ENCODE peak calls at places on chromosome 16, in five cellular contexts. One of them, this sample, is unnamed.

GRCh38 chr16:13953501-13953900 is 33.5 kb downstream of the ERCC4 start:
- DNase-seq in cardiac muscle cell: no peak
- DNase-seq in PC-3: no peak
- DNase-seq in fibroblast of lung: no peak
- DNase-seq in body of pancreas: no peak
- DNase-seq in this sample: no peak

GRCh38 chr16:65833171-65833871 is 533.2 kb upstream of the CDH5 start:
- DNase-seq in body of pancreas: peak; percentile 29
- DNase-seq in cardiac muscle cell: peak; percentile 83
- DNase-seq in PC-3: peak; percentile 69
- DNase-seq in fibroblast of lung: peak; percentile 84
- DNase-seq in this sample: peak; percentile 11

GRCh38 chr16:87635541-87636049 is 33.3 kb downstream of the JPH3 start:
- DNase-seq in cardiac muscle cell: peak; percentile 11
- DNase-seq in fibroblast of lung: peak; percentile 18
- DNase-seq in body of pancreas: peak; percentile 42
- DNase-seq in PC-3: peak; percentile 57
- DNase-seq in this sample: peak; percentile 8

GRCh38 chr16:66440970-66441369 is 13.9 kb downstream of the BEAN1 start:
- DNase-seq in PC-3: no peak
- DNase-seq in body of pancreas: no peak
- DNase-seq in fibroblast of lung: no peak
- DNase-seq in cardiac muscle cell: no peak
- DNase-seq in this sample: no peak

GRCh38 chr16:24347556-24347955 is 91.4 kb downstream of the CACNG3 start:
- DNase-seq in body of pancreas: peak; percentile 51
- DNase-seq in fibroblast of lung: no peak
- DNase-seq in cardiac muscle cell: no peak
- DNase-seq in PC-3: no peak
- DNase-seq in this sample: no peak

GRCh38 chr16:66653581-66654350 is 42.8 kb downstream of the CMTM4 start:
- DNase-seq in body of pancreas: no peak
- DNase-seq in fibroblast of lung: no peak
- DNase-seq in PC-3: no peak
- DNase-seq in cardiac muscle cell: peak; percentile 50
- DNase-seq in this sample: no peak

GRCh38 chr16:12538667-12539081 is 265.0 kb downstream of the CPPED1 start:
- DNase-seq in fibroblast of lung: peak; percentile 21
- DNase-seq in PC-3: no peak
- DNase-seq in body of pancreas: no peak
- DNase-seq in cardiac muscle cell: no peak
- DNase-seq in this sample: no peak

GRCh38 chr16:7335991-7336634 is 3.5 kb downstream of the RBFOX1 start:
- DNase-seq in fibroblast of lung: no peak
- DNase-seq in PC-3: no peak
- DNase-seq in cardiac muscle cell: no peak
- DNase-seq in body of pancreas: no peak
- DNase-seq in this sample: no peak

GRCh38 chr16:19645557-19645981 is 72.5 kb downstream of the KNOP1 start:
- DNase-seq in body of pancreas: peak; percentile 14
- DNase-seq in PC-3: no peak
- DNase-seq in fibroblast of lung: peak; percentile 16
- DNase-seq in cardiac muscle cell: peak; percentile 55
- DNase-seq in this sample: no peak

GRCh38 chr16:82653550-82654511 is 27.1 kb downstream of the CDH13 start:
- DNase-seq in PC-3: peak; percentile 81
- DNase-seq in cardiac muscle cell: peak; percentile 91
- DNase-seq in fibroblast of lung: peak; percentile 94
- DNase-seq in body of pancreas: no peak
- DNase-seq in this sample: no peak

GRCh38 chr16:57899771-57900661 is 70.9 kb downstream of the CNGB1 start:
- DNase-seq in PC-3: peak; percentile 68
- DNase-seq in fibroblast of lung: peak; percentile 59
- DNase-seq in body of pancreas: peak; percentile 82
- DNase-seq in cardiac muscle cell: peak; percentile 82
- DNase-seq in this sample: peak; percentile 18

GRCh38 chr16:31458073-31458834 is 1.0 kb upstream of the ARMC5 start:
- DNase-seq in cardiac muscle cell: peak; percentile 60
- DNase-seq in PC-3: no peak
- DNase-seq in body of pancreas: peak; percentile 65
- DNase-seq in fibroblast of lung: peak; percentile 60
- DNase-seq in this sample: no peak

GRCh38 chr16:1019234-1019933 is 37.8 kb downstream of the SOX8 start:
- DNase-seq in cardiac muscle cell: peak; percentile 69
- DNase-seq in body of pancreas: peak; percentile 42
- DNase-seq in PC-3: peak; percentile 32
- DNase-seq in fibroblast of lung: peak; percentile 62
- DNase-seq in this sample: no peak

GRCh38 chr16:68786685-68787418 is 49.8 kb downstream of the CDH1 start:
- DNase-seq in cardiac muscle cell: peak; percentile 64
- DNase-seq in body of pancreas: peak; percentile 90
- DNase-seq in PC-3: no peak
- DNase-seq in fibroblast of lung: peak; percentile 97
- DNase-seq in this sample: no peak

GRCh38 chr16:20911361-20911760 is 10.8 kb downstream of the LYRM1 start:
- DNase-seq in fibroblast of lung: peak; percentile 76
- DNase-seq in cardiac muscle cell: peak; percentile 38
- DNase-seq in PC-3: peak; percentile 69
- DNase-seq in body of pancreas: no peak
- DNase-seq in this sample: no peak

GRCh38 chr16:27819881-27820610 is 243.5 kb downstream of the GSG1L start:
- DNase-seq in body of pancreas: no peak
- DNase-seq in cardiac muscle cell: no peak
- DNase-seq in fibroblast of lung: no peak
- DNase-seq in PC-3: no peak
- DNase-seq in this sample: no peak

GRCh38 chr16:86531641-86532525 is 21.6 kb downstream of the FOXF1 start:
- DNase-seq in cardiac muscle cell: no peak
- DNase-seq in PC-3: no peak
- DNase-seq in body of pancreas: no peak
- DNase-seq in fibroblast of lung: no peak
- DNase-seq in this sample: no peak

GRCh38 chr16:86576591-86577313 is 1.6 kb upstream of the FOXL1 start:
- DNase-seq in body of pancreas: no peak
- DNase-seq in fibroblast of lung: peak; percentile 80
- DNase-seq in cardiac muscle cell: no peak
- DNase-seq in PC-3: peak; percentile 57
- DNase-seq in this sample: no peak

GRCh38 chr16:14196011-14196410 is 124.9 kb downstream of the MRTFB start:
- DNase-seq in body of pancreas: no peak
- DNase-seq in PC-3: no peak
- DNase-seq in fibroblast of lung: peak; percentile 40
- DNase-seq in cardiac muscle cell: peak; percentile 72
- DNase-seq in this sample: no peak

GRCh38 chr16:2019500-2019899 is at the start of gene NPW:
- DNase-seq in body of pancreas: no peak
- DNase-seq in cardiac muscle cell: no peak
- DNase-seq in fibroblast of lung: no peak
- DNase-seq in PC-3: no peak
- DNase-seq in this sample: no peak
- H3K4me3 ChIP-seq in body of pancreas: no peak within 1 kb of the TSS
- H3K4me3 ChIP-seq in cardiac muscle cell: peak within 1 kb of the TSS; percentile 7
- H3K4me3 ChIP-seq in fibroblast of lung: no peak within 1 kb of the TSS
- H3K4me3 ChIP-seq in PC-3: peak within 1 kb of the TSS; percentile 49
- H3K4me3 ChIP-seq in this sample: no peak within 1 kb of the TSS

GRCh38 chr16:85286970-85287814 is 174.9 kb upstream of the CIBAR2 start:
- DNase-seq in fibroblast of lung: peak; percentile 63
- DNase-seq in cardiac muscle cell: peak; percentile 38
- DNase-seq in body of pancreas: peak; percentile 15
- DNase-seq in PC-3: no peak
- DNase-seq in this sample: no peak
- H3K4me3 ChIP-seq in fibroblast of lung: peak overlapping the region; percentile 42
- H3K4me3 ChIP-seq in cardiac muscle cell: no peak overlapping the region
- H3K4me3 ChIP-seq in body of pancreas: no peak overlapping the region
- H3K4me3 ChIP-seq in PC-3: no peak overlapping the region
- H3K4me3 ChIP-seq in this sample: no peak overlapping the region

GRCh38 chr16:70432800-70433455 is 6.0 kb downstream of the ST3GAL2 start:
- DNase-seq in body of pancreas: peak; percentile 22
- DNase-seq in fibroblast of lung: peak; percentile 25
- DNase-seq in cardiac muscle cell: peak; percentile 59
- DNase-seq in PC-3: no peak
- DNase-seq in this sample: no peak
- H3K4me3 ChIP-seq in body of pancreas: no peak overlapping the region
- H3K4me3 ChIP-seq in fibroblast of lung: no peak overlapping the region
- H3K4me3 ChIP-seq in cardiac muscle cell: no peak overlapping the region
- H3K4me3 ChIP-seq in PC-3: no peak overlapping the region
- H3K4me3 ChIP-seq in this sample: no peak overlapping the region

DNA sequence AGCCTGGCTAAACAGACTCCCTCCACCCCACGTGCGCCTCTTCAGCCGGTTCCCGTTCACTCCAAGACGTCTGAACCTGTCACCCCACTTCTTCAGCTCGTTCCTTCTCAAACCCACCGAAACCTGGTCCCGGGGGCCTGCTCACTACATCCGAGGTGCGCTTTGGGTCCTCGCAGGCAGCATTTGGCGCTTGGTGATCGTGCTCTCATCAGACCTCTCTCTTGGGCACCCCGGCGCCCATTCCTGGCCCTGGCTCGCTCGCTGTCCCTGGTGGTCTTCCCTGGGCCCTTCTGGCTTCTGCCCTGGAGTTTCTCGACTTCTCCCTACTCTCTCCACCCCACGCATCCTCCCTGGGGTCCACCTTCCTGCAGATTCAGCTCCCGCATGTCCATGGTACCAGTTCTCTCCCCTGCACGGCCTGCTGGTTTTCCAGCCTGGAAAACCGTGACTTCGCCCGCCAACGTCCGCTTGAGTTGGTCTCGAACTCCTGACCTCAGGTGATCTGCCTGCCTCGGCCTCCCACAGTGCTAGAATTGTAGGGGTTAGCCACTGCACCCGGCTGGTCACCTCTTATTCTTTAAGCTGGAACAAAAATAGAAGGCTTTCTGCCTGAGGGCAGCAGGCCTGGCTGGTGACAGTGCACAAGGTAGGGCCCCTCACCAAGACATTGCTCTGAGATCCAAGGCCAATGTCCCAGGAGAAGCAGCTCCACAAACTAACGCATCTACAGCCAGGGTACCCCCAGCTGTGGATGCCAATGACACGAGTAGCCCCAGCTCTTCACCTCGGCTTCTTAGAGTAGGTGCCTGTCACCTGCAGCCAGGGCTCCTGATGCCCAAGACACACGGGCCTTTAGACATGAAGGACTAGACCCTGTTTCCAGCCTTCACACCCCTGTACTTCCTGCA is 1.0 kb upstream of the MEAK7 start:
- DNase-seq in cardiac muscle cell: no peak
- DNase-seq in body of pancreas: no peak
- DNase-seq in PC-3: no peak
- DNase-seq in fibroblast of lung: no peak
- DNase-seq in this sample: no peak
- H3K4me3 ChIP-seq in cardiac muscle cell: peak overlapping the region; percentile 74
- H3K4me3 ChIP-seq in body of pancreas: no peak overlapping the region
- H3K4me3 ChIP-seq in PC-3: peak overlapping the region; percentile 49
- H3K4me3 ChIP-seq in fibroblast of lung: peak overlapping the region; percentile 90
- H3K4me3 ChIP-seq in this sample: peak overlapping the region; percentile 82

GRCh38 chr16:88977845-88978607 is 1.0 kb upstream of the CBFA2T3 start:
- DNase-seq in cardiac muscle cell: no peak
- DNase-seq in PC-3: no peak
- DNase-seq in body of pancreas: no peak
- DNase-seq in fibroblast of lung: no peak
- DNase-seq in this sample: no peak

GRCh38 chr16:88977028-88977844 is at the start of gene CBFA2T3:
- DNase-seq in PC-3: no peak
- DNase-seq in body of pancreas: peak; percentile 65
- DNase-seq in fibroblast of lung: no peak
- DNase-seq in cardiac muscle cell: peak; percentile 40
- DNase-seq in this sample: no peak

GRCh38 chr16:88974641-88975215 is 2.3 kb downstream of the CBFA2T3 start:
- DNase-seq in PC-3: no peak
- DNase-seq in cardiac muscle cell: no peak
- DNase-seq in fibroblast of lung: no peak
- DNase-seq in body of pancreas: no peak
- DNase-seq in this sample: no peak

GRCh38 chr16:88975511-88976061 is 1.4 kb downstream of the CBFA2T3 start:
- DNase-seq in fibroblast of lung: no peak
- DNase-seq in body of pancreas: peak; percentile 19
- DNase-seq in PC-3: no peak
- DNase-seq in cardiac muscle cell: no peak
- DNase-seq in this sample: no peak

DNA sequence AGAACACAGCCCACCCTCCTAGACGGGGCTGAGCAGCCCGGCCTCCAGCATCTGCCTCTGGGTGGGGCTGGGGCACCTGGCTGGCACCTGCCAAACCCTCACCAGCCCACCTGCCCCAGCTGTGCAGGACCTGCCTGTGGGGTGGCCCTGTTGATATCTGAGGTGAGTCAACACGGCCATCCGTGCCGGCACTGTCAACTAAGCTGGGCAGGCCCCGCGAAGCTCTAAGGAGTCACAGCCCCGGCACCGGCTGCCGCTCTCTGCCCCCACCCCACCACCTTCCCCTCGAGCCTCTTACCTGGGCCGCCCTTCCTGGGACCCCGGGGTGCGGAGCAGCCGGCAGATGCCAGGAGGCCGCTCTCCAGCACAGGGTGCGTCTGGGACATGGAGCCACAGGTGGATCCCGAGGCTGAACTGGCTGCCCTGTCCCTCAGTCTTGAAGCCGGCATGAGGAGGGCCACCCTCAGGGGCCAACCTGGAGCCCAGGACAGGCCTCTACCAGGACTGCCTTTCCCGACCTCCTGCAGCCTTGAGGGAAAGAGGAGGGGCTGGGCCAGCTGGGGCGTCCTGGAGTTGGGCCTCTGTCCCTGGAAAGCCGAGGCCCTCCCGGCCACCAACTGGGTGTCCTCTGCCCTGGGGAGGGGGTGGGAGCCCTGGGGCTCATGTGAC is 514 bp downstream of the CBFA2T3 start:
- DNase-seq in PC-3: no peak
- DNase-seq in cardiac muscle cell: no peak
- DNase-seq in body of pancreas: no peak
- DNase-seq in fibroblast of lung: no peak
- DNase-seq in this sample: no peak
- H3K4me3 ChIP-seq in PC-3: no peak overlapping the region
- H3K4me3 ChIP-seq in cardiac muscle cell: no peak overlapping the region
- H3K4me3 ChIP-seq in body of pancreas: no peak overlapping the region
- H3K4me3 ChIP-seq in fibroblast of lung: no peak overlapping the region
- H3K4me3 ChIP-seq in this sample: no peak overlapping the region

This sample was measured in LNCaP clone FGC.